ENCODE peak calls at places on chromosomes 13 and 19, in eight cellular contexts. One of them, this sample, is unnamed.

GRCh38 chr13:53143757-53144320 is 115.2 kb downstream of the OLFM4 start:
- DNase-seq in fibroblast of pulmonary artery: no peak
- DNase-seq in left ventricle myocardium inferior: no peak
- DNase-seq in tibial nerve: no peak
- DNase-seq in mesothelial cell of epicardium: no peak
- DNase-seq in CD4-positive, alpha-beta T cell: no peak
- DNase-seq in HFF-Myc: no peak
- DNase-seq in astrocyte of the spinal cord: no peak
- DNase-seq in this sample: no peak

GRCh38 chr19:288911-289310 is 2.3 kb downstream of the PLPP2 start:
- DNase-seq in fibroblast of pulmonary artery: no peak
- DNase-seq in left ventricle myocardium inferior: no peak
- DNase-seq in tibial nerve: no peak
- DNase-seq in mesothelial cell of epicardium: no peak
- DNase-seq in CD4-positive, alpha-beta T cell: no peak
- DNase-seq in HFF-Myc: no peak
- DNase-seq in astrocyte of the spinal cord: no peak
- DNase-seq in this sample: no peak

GRCh38 chr13:97434417-97435296 is 688 bp downstream of the RAP2A start:
- DNase-seq in fibroblast of pulmonary artery: peak
- DNase-seq in left ventricle myocardium inferior: peak
- DNase-seq in tibial nerve: peak
- DNase-seq in mesothelial cell of epicardium: peak
- DNase-seq in CD4-positive, alpha-beta T cell: peak
- DNase-seq in HFF-Myc: no peak
- DNase-seq in astrocyte of the spinal cord: peak
- DNase-seq in this sample: no peak

GRCh38 chr13:105847532-105848295 is 687.7 kb downstream of the EFNB2 start:
- DNase-seq in fibroblast of pulmonary artery: peak
- DNase-seq in left ventricle myocardium inferior: no peak
- DNase-seq in tibial nerve: no peak
- DNase-seq in mesothelial cell of epicardium: no peak
- DNase-seq in CD4-positive, alpha-beta T cell: no peak
- DNase-seq in HFF-Myc: no peak
- DNase-seq in astrocyte of the spinal cord: peak
- DNase-seq in this sample: no peak

GRCh38 chr13:74056829-74057564 is 77.2 kb downstream of the KLF12 start:
- DNase-seq in fibroblast of pulmonary artery: no peak
- DNase-seq in left ventricle myocardium inferior: peak
- DNase-seq in tibial nerve: peak
- DNase-seq in mesothelial cell of epicardium: no peak
- DNase-seq in CD4-positive, alpha-beta T cell: no peak
- DNase-seq in HFF-Myc: no peak
- DNase-seq in astrocyte of the spinal cord: no peak
- DNase-seq in this sample: no peak

GRCh38 chr19:9538183-9539058 is at the start of gene ZNF426:
- DNase-seq in fibroblast of pulmonary artery: peak
- DNase-seq in left ventricle myocardium inferior: peak
- DNase-seq in tibial nerve: peak
- DNase-seq in mesothelial cell of epicardium: peak
- DNase-seq in CD4-positive, alpha-beta T cell: peak
- DNase-seq in HFF-Myc: peak
- DNase-seq in astrocyte of the spinal cord: peak
- DNase-seq in this sample: peak

GRCh38 chr13:98385591-98385990 is 191.3 kb downstream of the STK24 start:
- DNase-seq in fibroblast of pulmonary artery: no peak
- DNase-seq in left ventricle myocardium inferior: no peak
- DNase-seq in tibial nerve: no peak
- DNase-seq in mesothelial cell of epicardium: no peak
- DNase-seq in CD4-positive, alpha-beta T cell: no peak
- DNase-seq in HFF-Myc: no peak
- DNase-seq in astrocyte of the spinal cord: no peak
- DNase-seq in this sample: no peak

GRCh38 chr19:1478934-1479707 is at the start of gene C19orf25:
- DNase-seq in fibroblast of pulmonary artery: peak
- DNase-seq in left ventricle myocardium inferior: peak
- DNase-seq in tibial nerve: peak
- DNase-seq in mesothelial cell of epicardium: peak
- DNase-seq in CD4-positive, alpha-beta T cell: peak
- DNase-seq in HFF-Myc: peak
- DNase-seq in astrocyte of the spinal cord: peak
- DNase-seq in this sample: peak

GRCh38 chr13:97318532-97318931 is 96.4 kb downstream of the MBNL2 start:
- DNase-seq in fibroblast of pulmonary artery: no peak
- DNase-seq in left ventricle myocardium inferior: no peak
- DNase-seq in tibial nerve: no peak
- DNase-seq in mesothelial cell of epicardium: no peak
- DNase-seq in CD4-positive, alpha-beta T cell: no peak
- DNase-seq in HFF-Myc: no peak
- DNase-seq in astrocyte of the spinal cord: no peak
- DNase-seq in this sample: no peak

GRCh38 chr19:2503521-2504109 is 27.7 kb downstream of the GADD45B start:
- DNase-seq in fibroblast of pulmonary artery: peak
- DNase-seq in left ventricle myocardium inferior: no peak
- DNase-seq in tibial nerve: no peak
- DNase-seq in mesothelial cell of epicardium: no peak
- DNase-seq in CD4-positive, alpha-beta T cell: peak
- DNase-seq in HFF-Myc: peak
- DNase-seq in astrocyte of the spinal cord: peak
- DNase-seq in this sample: no peak

GRCh38 chr13:46559272-46559805 is 6.4 kb downstream of the LRCH1 start:
- DNase-seq in fibroblast of pulmonary artery: peak
- DNase-seq in left ventricle myocardium inferior: no peak
- DNase-seq in tibial nerve: no peak
- DNase-seq in mesothelial cell of epicardium: no peak
- DNase-seq in CD4-positive, alpha-beta T cell: no peak
- DNase-seq in HFF-Myc: no peak
- DNase-seq in astrocyte of the spinal cord: no peak
- DNase-seq in this sample: no peak

GRCh38 chr13:20132052-20132634 is 28.7 kb downstream of the GJA3 start:
- DNase-seq in fibroblast of pulmonary artery: no peak
- DNase-seq in left ventricle myocardium inferior: no peak
- DNase-seq in tibial nerve: no peak
- DNase-seq in mesothelial cell of epicardium: no peak
- DNase-seq in CD4-positive, alpha-beta T cell: no peak
- DNase-seq in HFF-Myc: no peak
- DNase-seq in astrocyte of the spinal cord: no peak
- DNase-seq in this sample: no peak

GRCh38 chr19:18251587-18252369 is 22.5 kb downstream of the IQCN start:
- DNase-seq in fibroblast of pulmonary artery: peak
- DNase-seq in left ventricle myocardium inferior: peak
- DNase-seq in tibial nerve: peak
- DNase-seq in mesothelial cell of epicardium: no peak
- DNase-seq in CD4-positive, alpha-beta T cell: peak
- DNase-seq in HFF-Myc: no peak
- DNase-seq in astrocyte of the spinal cord: peak
- DNase-seq in this sample: peak

DNA sequence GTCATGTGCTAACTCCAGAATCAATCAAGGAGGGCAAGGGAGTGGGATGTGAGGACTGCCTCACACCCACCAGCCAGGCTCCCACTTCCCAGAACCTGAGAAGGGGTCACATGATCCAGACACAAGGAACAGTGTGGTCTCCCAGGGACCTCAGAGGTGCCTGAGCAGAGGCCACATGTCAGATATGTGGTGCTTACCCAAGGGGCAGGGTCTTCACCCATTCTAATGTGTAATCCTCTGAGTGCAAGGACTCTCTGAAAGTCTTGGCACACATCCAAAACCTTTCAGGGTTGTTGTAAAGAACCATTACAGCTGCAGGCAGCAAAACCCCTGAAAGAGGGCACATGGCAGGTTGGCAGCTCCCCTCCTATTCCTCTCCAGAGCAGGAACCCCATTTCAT is 656.6 kb downstream of the UQCRFS1 start:
- DNase-seq in fibroblast of pulmonary artery: no peak
- DNase-seq in left ventricle myocardium inferior: no peak
- DNase-seq in tibial nerve: no peak
- DNase-seq in mesothelial cell of epicardium: no peak
- DNase-seq in CD4-positive, alpha-beta T cell: no peak
- DNase-seq in HFF-Myc: no peak
- DNase-seq in astrocyte of the spinal cord: no peak
- DNase-seq in this sample: no peak
- TF ChIP-seq CTCF in fibroblast of pulmonary artery: no peak
- TF ChIP-seq CTCF in left ventricle myocardium inferior: no peak
- TF ChIP-seq CTCF in tibial nerve: no peak
- TF ChIP-seq CTCF in mesothelial cell of epicardium: no peak
- TF ChIP-seq CTCF in CD4-positive, alpha-beta T cell: no peak
- TF ChIP-seq CTCF in HFF-Myc: no peak
- TF ChIP-seq CTCF in astrocyte of the spinal cord: no peak
- TF ChIP-seq CTCF in this sample: no peak

DNA sequence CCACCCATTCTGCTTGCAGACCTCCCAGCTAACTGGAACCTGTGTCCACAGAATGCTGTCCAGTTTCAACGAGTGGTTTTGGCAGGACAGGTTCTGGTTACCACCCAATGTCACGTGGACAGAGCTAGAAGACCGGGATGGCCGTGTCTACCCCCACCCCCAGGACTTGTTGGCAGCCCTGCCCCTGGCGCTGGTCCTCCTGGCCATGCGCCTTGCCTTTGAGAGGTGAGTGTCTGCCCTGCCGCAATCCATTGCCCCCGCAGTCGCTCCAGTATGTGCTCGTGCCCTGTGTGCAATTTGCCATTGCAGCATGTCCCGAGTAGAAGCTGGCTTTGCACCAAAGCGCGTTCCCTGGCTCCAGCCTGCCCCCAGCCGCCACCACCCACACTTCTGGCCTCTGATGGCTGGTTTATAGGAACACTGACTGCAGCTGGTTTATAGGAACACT is 41.9 kb downstream of the CERS4 start:
- DNase-seq in fibroblast of pulmonary artery: peak
- DNase-seq in left ventricle myocardium inferior: peak
- DNase-seq in tibial nerve: peak
- DNase-seq in mesothelial cell of epicardium: no peak
- DNase-seq in CD4-positive, alpha-beta T cell: no peak
- DNase-seq in HFF-Myc: no peak
- DNase-seq in astrocyte of the spinal cord: no peak
- DNase-seq in this sample: no peak
- TF ChIP-seq CTCF in fibroblast of pulmonary artery: no peak
- TF ChIP-seq CTCF in left ventricle myocardium inferior: peak
- TF ChIP-seq CTCF in tibial nerve: no peak
- TF ChIP-seq CTCF in mesothelial cell of epicardium: no peak
- TF ChIP-seq CTCF in CD4-positive, alpha-beta T cell: no peak
- TF ChIP-seq CTCF in HFF-Myc: no peak
- TF ChIP-seq CTCF in astrocyte of the spinal cord: no peak
- TF ChIP-seq CTCF in this sample: peak

GRCh38 chr19:11597202-11598102 is at the start of gene ZNF627:
- DNase-seq in fibroblast of pulmonary artery: peak
- DNase-seq in left ventricle myocardium inferior: peak
- DNase-seq in tibial nerve: peak
- DNase-seq in mesothelial cell of epicardium: peak
- DNase-seq in CD4-positive, alpha-beta T cell: peak
- DNase-seq in HFF-Myc: peak
- DNase-seq in astrocyte of the spinal cord: peak
- DNase-seq in this sample: peak
- TF ChIP-seq CTCF in fibroblast of pulmonary artery: peak
- TF ChIP-seq CTCF in left ventricle myocardium inferior: peak
- TF ChIP-seq CTCF in tibial nerve: no peak
- TF ChIP-seq CTCF in mesothelial cell of epicardium: no peak
- TF ChIP-seq CTCF in CD4-positive, alpha-beta T cell: no peak
- TF ChIP-seq CTCF in HFF-Myc: no peak
- TF ChIP-seq CTCF in astrocyte of the spinal cord: peak
- TF ChIP-seq CTCF in this sample: peak

GRCh38 chr19:23395041-23395721 is at the start of gene ZNF91:
- DNase-seq in fibroblast of pulmonary artery: peak
- DNase-seq in left ventricle myocardium inferior: peak
- DNase-seq in tibial nerve: peak
- DNase-seq in mesothelial cell of epicardium: peak
- DNase-seq in CD4-positive, alpha-beta T cell: peak
- DNase-seq in HFF-Myc: peak
- DNase-seq in astrocyte of the spinal cord: peak
- DNase-seq in this sample: peak

GRCh38 chr19:23391239-23391638 is 4.0 kb downstream of the ZNF91 start:
- DNase-seq in fibroblast of pulmonary artery: no peak
- DNase-seq in left ventricle myocardium inferior: no peak
- DNase-seq in tibial nerve: no peak
- DNase-seq in mesothelial cell of epicardium: no peak
- DNase-seq in CD4-positive, alpha-beta T cell: no peak
- DNase-seq in HFF-Myc: no peak
- DNase-seq in astrocyte of the spinal cord: no peak
- DNase-seq in this sample: no peak

GRCh38 chr19:23393121-23393520 is 2.1 kb downstream of the ZNF91 start:
- DNase-seq in fibroblast of pulmonary artery: peak
- DNase-seq in left ventricle myocardium inferior: no peak
- DNase-seq in tibial nerve: no peak
- DNase-seq in mesothelial cell of epicardium: no peak
- DNase-seq in CD4-positive, alpha-beta T cell: no peak
- DNase-seq in HFF-Myc: no peak
- DNase-seq in astrocyte of the spinal cord: no peak
- DNase-seq in this sample: no peak

DNA sequence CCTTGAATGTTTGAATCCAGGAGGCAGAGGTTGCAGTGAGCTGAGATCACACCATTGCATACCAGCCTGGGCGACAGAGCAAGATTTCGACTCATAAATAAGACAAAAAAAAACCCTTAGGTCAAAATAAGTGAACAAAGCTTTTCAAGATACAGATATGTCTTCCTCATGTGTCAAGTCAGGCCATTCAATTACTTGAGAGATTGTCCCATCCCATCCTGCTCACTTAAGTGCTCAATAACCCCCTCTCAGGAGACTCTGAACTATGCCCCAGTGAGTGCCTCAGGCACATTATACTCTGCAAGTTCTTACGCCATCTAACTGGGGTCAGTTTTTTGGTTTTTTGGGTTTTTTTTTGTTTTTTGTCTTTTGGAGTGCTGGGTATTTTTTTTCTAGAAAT is 2.6 kb downstream of the ZNF91 start:
- DNase-seq in fibroblast of pulmonary artery: no peak
- DNase-seq in left ventricle myocardium inferior: no peak
- DNase-seq in tibial nerve: no peak
- DNase-seq in mesothelial cell of epicardium: no peak
- DNase-seq in CD4-positive, alpha-beta T cell: no peak
- DNase-seq in HFF-Myc: no peak
- DNase-seq in astrocyte of the spinal cord: no peak
- DNase-seq in this sample: no peak
- TF ChIP-seq CTCF in fibroblast of pulmonary artery: no peak
- TF ChIP-seq CTCF in left ventricle myocardium inferior: no peak
- TF ChIP-seq CTCF in tibial nerve: no peak
- TF ChIP-seq CTCF in mesothelial cell of epicardium: no peak
- TF ChIP-seq CTCF in CD4-positive, alpha-beta T cell: no peak
- TF ChIP-seq CTCF in HFF-Myc: no peak
- TF ChIP-seq CTCF in astrocyte of the spinal cord: no peak
- TF ChIP-seq CTCF in this sample: no peak